ENCODE peak calls at places on chromosomes 7 and 10, in five cellular contexts. N, H, G, V and L are unnamed samples.

GRCh38 chr7:107318523-107319160 is 149.8 kb downstream of the HBP1 start:
- DNase-seq in N (no peak), H (peak), G (no peak), V (peak), L (peak)

GRCh38 chr10:87590705-87591588 is 68.7 kb upstream of the PAPSS2 start:
- DNase-seq in N (no peak), H (peak), G (no peak), V (no peak), L (peak)

GRCh38 chr7:158093156-158093796 is 494.3 kb downstream of the PTPRN2 start:
- DNase-seq in N (no peak), H (no peak), G (no peak), V (no peak), L (no peak)

GRCh38 chr10:50310560-50311174 is 59.4 kb upstream of the ASAH2 start:
- DNase-seq in N (peak), H (no peak), G (peak), V (peak), L (peak)

GRCh38 chr7:3862774-3863173 is 561.7 kb downstream of the SDK1 start:
- DNase-seq in N (no peak), H (no peak), G (peak), V (no peak), L (no peak)

GRCh38 chr7:156604311-156604710 is 36.3 kb upstream of the RNF32 start:
- DNase-seq in N (no peak), H (peak), G (no peak), V (no peak), L (no peak)

GRCh38 chr7:114944742-114945625 is 23.1 kb downstream of the MDFIC start:
- DNase-seq in N (no peak), H (peak), G (peak), V (peak), L (no peak)

GRCh38 chr7:66629222-66629658 is 559 bp downstream of the KCTD7 start:
- DNase-seq in N (no peak), H (no peak), G (peak), V (no peak), L (no peak)

GRCh38 chr10:102431452-102432124 is 786 bp downstream of the CUEDC2 start:
- DNase-seq in N (peak), H (no peak), G (no peak), V (peak), L (peak)

GRCh38 chr10:117545141-117546019 is 2.8 kb downstream of the EMX2 start:
- DNase-seq in N (no peak), H (no peak), G (peak), V (no peak), L (no peak)

GRCh38 chr10:117542706-117543244 is at the start of gene EMX2:
- DNase-seq in N (no peak), H (no peak), G (peak), V (no peak), L (no peak)

GRCh38 chr10:117543245-117543998 is 876 bp downstream of the EMX2 start:
- DNase-seq in N (no peak), H (no peak), G (peak), V (peak), L (no peak)

GRCh38 chr10:117544729-117545140 is 2.2 kb downstream of the EMX2 start:
- DNase-seq in N (no peak), H (no peak), G (peak), V (no peak), L (no peak)

DNA sequence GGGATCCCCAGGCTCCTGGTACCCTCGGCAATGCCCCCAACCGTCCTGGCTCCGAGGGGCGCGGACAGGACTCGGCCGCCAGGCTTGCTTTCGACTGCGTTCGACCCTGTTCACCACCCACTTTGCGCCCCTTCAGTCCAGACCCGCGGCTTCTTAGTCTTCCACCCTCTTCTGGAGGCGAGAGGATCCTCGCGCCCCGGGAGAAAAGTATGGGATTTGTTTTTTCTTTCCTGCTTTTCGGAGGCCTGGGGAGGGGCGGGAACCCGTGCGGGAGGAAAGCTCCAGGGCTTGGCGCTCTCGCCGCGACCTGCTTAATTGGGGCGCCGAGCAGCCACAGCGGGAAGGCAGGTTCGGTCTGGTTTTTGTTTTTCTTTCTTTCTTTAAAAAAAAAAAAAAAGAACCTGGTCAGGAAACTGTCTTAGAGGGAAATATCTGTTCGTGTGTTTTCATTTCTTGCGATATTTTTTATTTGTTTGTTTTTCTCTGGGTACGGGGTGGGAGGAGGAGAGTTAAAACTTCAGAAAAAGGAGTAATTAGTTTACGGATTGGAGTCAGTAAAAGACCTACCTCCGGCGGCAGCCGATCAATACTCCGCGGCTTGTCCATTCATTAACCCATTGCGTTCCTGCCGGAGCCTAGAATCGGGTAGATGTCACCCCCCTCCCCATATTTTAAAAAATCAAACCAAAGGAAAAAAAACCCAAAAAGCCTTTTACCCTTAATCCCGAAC is 1.6 kb downstream of the EMX2 start:
- DNase-seq in N (no peak), H (no peak), G (peak), V (no peak), L (no peak)
- H3K4me3 ChIP-seq in N (no peak), H (no peak), G (peak), V (no peak), L (peak)

GRCh38 chr10:12633776-12634390 is 284.5 kb downstream of the CAMK1D start:
- DNase-seq in N (no peak), H (no peak), G (no peak), V (no peak), L (no peak)
- H3K4me2 ChIP-seq in N (no peak), H (no peak), G (no peak), V (no peak), L (no peak)

DNA sequence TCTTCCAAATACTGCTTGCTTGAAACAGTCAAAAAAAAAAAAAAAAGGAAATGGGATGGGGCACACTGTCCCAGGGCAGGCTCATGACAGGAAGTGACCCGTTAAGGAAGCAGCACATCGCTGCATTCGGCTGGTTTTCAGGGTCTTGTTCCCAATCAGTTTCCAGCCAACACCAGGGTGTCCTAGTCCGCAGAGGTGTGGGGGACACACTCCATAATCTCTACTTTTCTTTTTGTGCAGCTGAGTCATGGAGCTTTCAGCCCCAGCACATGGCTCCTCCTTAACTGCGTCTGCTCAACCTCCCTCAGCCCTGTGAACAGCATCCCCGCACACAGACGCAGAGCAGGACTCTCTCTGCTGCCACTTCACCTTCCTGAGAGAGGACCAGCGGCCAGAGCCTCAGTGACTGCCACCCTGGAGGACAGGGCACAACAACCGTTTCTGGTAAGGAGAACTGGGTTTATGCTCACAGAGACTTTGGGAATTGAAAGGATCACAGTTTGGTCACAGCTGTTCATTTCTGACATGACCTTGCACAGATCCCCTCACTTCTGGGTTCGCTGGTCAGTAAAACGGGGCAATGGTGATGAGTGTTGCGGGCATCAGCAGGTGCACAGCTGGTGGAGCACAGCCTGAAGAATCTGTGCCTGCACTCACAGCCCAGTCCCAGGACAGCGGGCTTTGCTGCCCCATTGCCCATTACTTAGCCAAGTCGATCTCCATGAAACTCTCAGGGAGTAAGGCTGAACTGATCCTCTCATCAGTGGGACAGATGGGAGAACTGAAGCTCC is at the start of gene GIMAP5:
- DNase-seq in N (no peak), H (no peak), G (no peak), V (no peak), L (no peak)
- H3K4me3 ChIP-seq in N (no peak), H (no peak), G (no peak), V (no peak), L (no peak)

GRCh38 chr7:151404216-151405011 is 5.4 kb downstream of the WDR86 start:
- DNase-seq in N (no peak), H (no peak), G (no peak), V (peak), L (no peak)
- H3K4me2 ChIP-seq in N (no peak), H (no peak), G (no peak), V (peak), L (no peak)

GRCh38 chr7:2507208-2507916 is 12.2 kb upstream of the LFNG start:
- DNase-seq in N (no peak), H (no peak), G (no peak), V (no peak), L (no peak)
- H3K4me3 ChIP-seq in N (no peak), H (no peak), G (no peak), V (no peak), L (no peak)

GRCh38 chr10:126243976-126244375 is 144.3 kb downstream of the ADAM12 start:
- DNase-seq in N (no peak), H (peak), G (no peak), V (no peak), L (no peak)

GRCh38 chr10:126239844-126240243 is 148.4 kb downstream of the ADAM12 start:
- DNase-seq in N (no peak), H (no peak), G (no peak), V (no peak), L (no peak)

GRCh38 chr10:126240483-126240882 is 147.8 kb downstream of the ADAM12 start:
- DNase-seq in N (no peak), H (no peak), G (no peak), V (peak), L (no peak)

GRCh38 chr10:126243306-126243705 is 145.0 kb downstream of the ADAM12 start:
- DNase-seq in N (no peak), H (peak), G (no peak), V (no peak), L (no peak)

GRCh38 chr10:126242352-126243260 is 145.7 kb downstream of the ADAM12 start:
- DNase-seq in N (no peak), H (peak), G (no peak), V (peak), L (no peak)
- H3K4me2 ChIP-seq in N (no peak), H (no peak), G (no peak), V (peak), L (no peak)

DNA sequence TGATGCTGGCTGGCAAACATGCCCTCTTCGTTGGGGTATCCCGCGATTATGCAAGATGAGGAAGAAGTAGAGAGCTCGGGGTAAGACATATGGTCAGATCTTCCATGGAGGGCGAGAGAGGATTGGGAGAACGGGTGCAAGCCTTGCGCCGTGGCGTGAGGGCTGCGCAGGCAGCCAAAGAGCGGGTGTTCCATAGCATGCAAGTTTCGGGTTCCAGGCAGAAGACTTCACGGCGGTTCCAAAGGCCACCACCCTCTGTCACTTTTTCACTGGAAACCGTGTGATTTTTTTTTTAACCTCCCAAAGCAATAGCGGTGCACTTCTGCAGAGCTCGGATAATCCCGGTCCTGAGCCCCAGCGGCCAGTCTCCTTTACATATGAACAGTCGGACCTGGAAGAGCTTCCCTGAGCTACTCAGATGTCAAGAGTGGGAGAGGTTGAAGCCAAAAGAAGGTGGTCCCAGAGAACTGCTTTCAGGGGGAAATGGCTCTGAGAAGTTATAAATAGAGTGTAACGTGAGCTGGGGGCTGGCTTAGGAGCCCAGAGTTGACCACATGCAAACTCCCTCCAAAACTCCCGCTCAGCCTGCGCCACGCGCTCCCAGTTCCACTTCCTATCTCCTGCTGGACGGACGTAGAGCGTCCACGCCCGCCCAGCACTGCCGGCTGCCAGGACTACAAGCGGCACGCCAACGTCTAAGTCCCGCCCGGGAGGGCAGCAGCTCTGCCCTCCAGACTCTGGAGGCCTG is at the start of gene MEOX2:
- DNase-seq in N (no peak), H (peak), G (peak), V (peak), L (no peak)
- H3K4me3 ChIP-seq in N (no peak), H (no peak), G (peak), V (peak), L (no peak)

DNA sequence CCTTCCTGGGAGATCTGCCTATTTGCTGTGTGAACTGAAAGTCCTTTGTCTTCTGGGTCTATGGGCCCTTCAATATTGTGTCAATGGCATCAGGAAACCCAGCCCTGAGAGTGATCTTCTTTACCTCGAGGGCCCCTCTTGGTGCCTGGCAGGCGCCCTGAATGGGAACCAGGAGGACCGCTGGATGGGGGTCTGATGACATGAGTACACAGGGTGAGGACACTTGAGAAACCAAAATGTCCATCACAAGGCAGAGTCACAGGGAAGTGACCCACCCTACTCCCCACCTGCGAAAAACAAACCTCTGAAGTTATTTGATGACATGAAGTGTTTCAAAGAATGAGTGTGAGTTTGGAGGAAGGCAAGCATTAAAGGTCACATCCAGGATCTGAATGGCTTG is 17.3 kb downstream of the SFTPA1 start:
- DNase-seq in N (no peak), H (no peak), G (no peak), V (no peak), L (no peak)
- H3K4me2 ChIP-seq in N (no peak), H (no peak), G (no peak), V (no peak), L (no peak)